ENCODE peak calls at places on chromosome 2, in five cellular contexts. Q is GM13977, L is AG10803, G is MM.1S, M is astrocyte of the spinal cord. C is an unnamed sample.

GRCh38 chr2:187466129-187466792 is 18.2 kb upstream of the CALCRL start:
- DNase-seq in G (peak), Q (no peak), M (no peak), L (no peak), C (no peak)

GRCh38 chr2:197934926-197935274 is 130.5 kb downstream of the PLCL1 start:
- DNase-seq in L (no peak), Q (no peak), M (no peak), G (no peak), C (no peak)

GRCh38 chr2:43196773-43197567 is 29.4 kb downstream of the ZFP36L2 start:
- DNase-seq in Q (no peak), G (no peak), L (no peak), M (no peak), C (no peak)

GRCh38 chr2:9799011-9799596 is 44.2 kb upstream of the TAF1B start:
- DNase-seq in L (no peak), M (no peak), Q (no peak), G (no peak), C (no peak)

GRCh38 chr2:174771631-174772491 is 7.6 kb upstream of the CHRNA1 start:
- DNase-seq in G (peak), L (peak), M (peak), Q (peak), C (peak)

GRCh38 chr2:235097196-235097895 is 145.5 kb downstream of the SH3BP4 start:
- DNase-seq in Q (no peak), G (no peak), L (no peak), M (no peak), C (no peak)

GRCh38 chr2:224688996-224689395 is 27.2 kb downstream of the CCDC195 start:
- DNase-seq in G (no peak), L (no peak), M (no peak), Q (no peak), C (no peak)

GRCh38 chr2:143955416-143956075 is 564.4 kb downstream of the ZEB2 start:
- DNase-seq in G (no peak), M (peak), Q (no peak), L (peak), C (peak)

GRCh38 chr2:230007931-230008707 is 60.6 kb downstream of the SLC16A14 start:
- DNase-seq in M (peak), Q (peak), G (peak), L (peak), C (peak)

GRCh38 chr2:68790600-68790999 is 56.0 kb downstream of the ARHGAP25 start:
- DNase-seq in Q (no peak), L (no peak), G (no peak), M (no peak), C (no peak)

GRCh38 chr2:181143790-181144300 is 163.4 kb downstream of the UBE2E3 start:
- DNase-seq in G (no peak), Q (no peak), L (no peak), M (peak), C (no peak)

GRCh38 chr2:109647636-109648035 is 33.5 kb downstream of the SOWAHC start:
- DNase-seq in L (peak), Q (no peak), M (peak), G (no peak), C (peak)

GRCh38 chr2:134361648-134362047 is 107.8 kb downstream of the MGAT5 start:
- DNase-seq in L (no peak), G (no peak), M (no peak), Q (no peak), C (no peak)

GRCh38 chr2:17442334-17442733 is 75.9 kb downstream of the RAD51AP2 start:
- DNase-seq in L (no peak), G (no peak), M (peak), Q (no peak), C (no peak)

GRCh38 chr2:212414699-212415309 is 123.8 kb downstream of the ERBB4 start:
- DNase-seq in M (peak), L (peak), G (no peak), Q (no peak), C (no peak)

GRCh38 chr2:222399038-222399783 is 25.1 kb upstream of the SGPP2 start:
- DNase-seq in Q (no peak), L (no peak), G (no peak), M (no peak), C (no peak)

GRCh38 chr2:211077216-211077764 is 520.9 kb downstream of the CPS1 start:
- DNase-seq in Q (no peak), M (no peak), G (peak), L (no peak), C (no peak)

GRCh38 chr2:199230091-199230490 is 227.6 kb downstream of the SATB2 start:
- DNase-seq in M (no peak), L (peak), G (no peak), Q (no peak), C (no peak)

GRCh38 chr2:85678794-85679672 is 11.0 kb upstream of the SFTPB start:
- DNase-seq in Q (peak), L (peak), G (peak), M (peak), C (peak)

GRCh38 chr2:219522111-219523030 is 8.1 kb downstream of the ASIC4 start:
- DNase-seq in Q (no peak), L (peak), G (no peak), M (peak), C (peak)

GRCh38 chr2:237510502-237511217 is 23.6 kb downstream of the MLPH start:
- DNase-seq in G (no peak), Q (no peak), L (no peak), M (no peak), C (no peak)

GRCh38 chr2:216118474-216118873 is 9.3 kb downstream of the XRCC5 start:
- DNase-seq in L (peak), G (no peak), M (no peak), Q (no peak), C (no peak)

GRCh38 chr2:231928901-231929725 is 2.9 kb upstream of the NPPC start:
- DNase-seq in Q (no peak), G (no peak), L (no peak), M (no peak), C (no peak)

GRCh38 chr2:65920659-65921058 is 488.3 kb upstream of the SPRED2 start:
- DNase-seq in Q (no peak), G (no peak), L (no peak), M (no peak), C (no peak)

GRCh38 chr2:65918760-65919187 is 486.4 kb upstream of the SPRED2 start:
- DNase-seq in Q (no peak), L (no peak), M (no peak), G (no peak), C (no peak)

GRCh38 chr2:65922030-65922429 is 489.6 kb upstream of the SPRED2 start:
- DNase-seq in L (no peak), Q (no peak), G (peak), M (no peak), C (no peak)

GRCh38 chr2:65917990-65918389 is 485.6 kb upstream of the SPRED2 start:
- DNase-seq in G (no peak), L (no peak), M (no peak), Q (no peak), C (no peak)

DNA sequence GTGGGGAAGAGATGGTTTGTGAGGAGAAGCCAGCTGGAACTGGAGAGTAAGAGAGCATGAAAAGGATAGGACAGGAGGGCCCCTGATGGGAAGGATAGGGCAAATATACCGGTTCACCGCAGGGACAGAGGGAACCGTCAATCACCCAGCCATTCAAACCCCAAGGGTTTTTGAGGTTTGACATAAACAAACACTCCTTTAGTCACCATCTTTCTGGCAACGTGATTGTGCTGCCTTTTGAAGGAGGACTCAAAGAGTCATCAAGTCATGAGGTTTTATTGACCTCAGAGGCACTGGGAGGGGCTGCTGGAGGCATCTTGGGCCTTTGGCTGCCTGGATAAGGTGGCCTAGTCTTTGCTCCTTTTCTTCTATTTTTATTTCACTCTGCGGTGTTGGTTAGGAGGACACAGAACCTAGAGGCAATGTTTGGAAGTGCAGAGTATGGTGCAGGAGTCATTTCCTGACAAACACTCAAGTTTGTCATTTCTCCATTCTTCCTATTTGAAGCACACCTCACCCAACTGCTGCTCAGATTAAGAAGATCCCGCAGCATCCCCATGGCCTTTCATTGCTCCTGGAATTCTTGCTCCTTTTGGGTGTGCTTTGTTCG is 487.3 kb upstream of the SPRED2 start:
- DNase-seq in M (no peak), Q (no peak), G (no peak), L (no peak), C (no peak)
- TF ChIP-seq CTCF in M (no peak), Q (no peak), G (no peak), L (no peak), C (no peak)

DNA sequence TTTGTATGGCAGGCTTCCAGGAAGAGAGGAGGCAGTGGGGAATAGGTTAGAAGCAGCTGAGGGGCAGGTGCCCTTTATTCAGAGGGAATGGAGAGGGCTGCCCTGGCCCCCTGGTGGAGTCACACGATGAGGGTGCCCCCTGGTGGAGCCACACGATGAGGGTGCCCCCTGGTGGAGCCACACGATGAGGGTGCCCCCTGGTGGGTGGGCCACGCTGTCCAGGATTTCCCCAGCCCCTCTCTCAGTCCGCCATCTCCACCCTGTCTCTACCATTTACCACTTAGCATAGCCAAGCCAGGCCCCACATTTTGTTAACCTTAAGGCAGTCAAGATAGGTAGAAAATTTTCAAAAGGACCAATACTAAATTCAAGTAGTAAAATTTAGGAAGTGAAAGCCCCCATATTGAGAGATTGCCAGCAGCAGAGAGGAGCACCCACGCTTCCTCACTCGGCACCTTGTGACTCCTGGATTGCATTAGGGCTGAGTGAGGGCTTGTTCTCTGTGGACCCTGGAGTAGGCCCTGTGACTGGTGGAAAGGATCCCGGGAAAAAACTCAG is 10.4 kb upstream of the FAM228A start:
- DNase-seq in G (peak), L (no peak), M (no peak), Q (peak), C (peak)
- TF ChIP-seq CTCF in G (peak), L (peak), M (peak), Q (peak), C (peak)

DNA sequence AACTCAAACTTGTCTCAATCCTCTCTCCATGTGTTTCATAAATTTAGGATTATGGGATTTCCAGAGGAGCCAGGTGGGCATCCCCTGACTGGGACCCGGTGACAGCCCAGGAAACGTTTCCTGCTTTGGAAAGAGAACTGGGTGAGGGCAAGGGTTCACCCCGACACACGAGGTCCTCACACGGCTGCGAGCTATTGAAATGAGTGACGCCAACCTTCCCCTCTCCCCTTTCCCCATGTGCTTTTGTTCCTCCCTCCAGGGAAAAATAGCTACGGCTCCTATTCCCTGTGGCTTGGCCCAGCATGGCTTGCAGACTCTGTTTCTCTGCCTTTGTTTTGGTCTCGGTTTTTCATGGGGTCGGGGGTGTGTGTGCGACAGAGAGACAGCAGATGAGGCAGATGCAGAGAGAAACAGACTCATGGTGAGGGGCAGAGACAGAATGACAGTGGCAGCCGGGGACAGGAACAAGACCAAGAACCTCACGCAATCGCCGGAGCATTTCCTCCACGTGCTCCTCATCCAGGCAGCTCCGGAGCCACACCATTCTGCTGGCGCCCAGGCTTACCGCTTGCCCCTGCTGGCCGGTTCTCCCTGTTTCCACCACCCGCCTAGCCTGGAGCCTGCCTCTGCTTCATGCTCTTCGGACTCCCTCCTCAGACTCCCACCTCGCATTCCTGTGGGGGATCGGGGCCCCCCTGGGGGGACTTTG is 238.5 kb downstream of the DYSF start:
- DNase-seq in Q (no peak), L (peak), G (no peak), M (no peak), C (no peak)
- TF ChIP-seq CTCF in Q (no peak), L (peak), G (no peak), M (no peak), C (no peak)

GRCh38 chr2:120223034-120223912 is at the start of gene TMEM185B:
- DNase-seq in L (peak), G (peak), M (peak), Q (peak), C (peak)
- TF ChIP-seq CTCF in L (peak), G (no peak), M (peak), Q (peak), C (peak)

GRCh38 chr2:209451209-209451822 is 27.5 kb downstream of the MAP2 start:
- DNase-seq in G (no peak), L (no peak), Q (no peak), M (no peak), C (no peak)
- TF ChIP-seq CTCF in G (no peak), L (no peak), Q (no peak), M (no peak), C (no peak)

GRCh38 chr2:129849559-129850160 is 129.8 kb upstream of the RAB6C start:
- DNase-seq in M (peak), G (peak), Q (peak), L (peak), C (peak)
- TF ChIP-seq CTCF in M (peak), G (peak), Q (peak), L (peak), C (peak)

DNA sequence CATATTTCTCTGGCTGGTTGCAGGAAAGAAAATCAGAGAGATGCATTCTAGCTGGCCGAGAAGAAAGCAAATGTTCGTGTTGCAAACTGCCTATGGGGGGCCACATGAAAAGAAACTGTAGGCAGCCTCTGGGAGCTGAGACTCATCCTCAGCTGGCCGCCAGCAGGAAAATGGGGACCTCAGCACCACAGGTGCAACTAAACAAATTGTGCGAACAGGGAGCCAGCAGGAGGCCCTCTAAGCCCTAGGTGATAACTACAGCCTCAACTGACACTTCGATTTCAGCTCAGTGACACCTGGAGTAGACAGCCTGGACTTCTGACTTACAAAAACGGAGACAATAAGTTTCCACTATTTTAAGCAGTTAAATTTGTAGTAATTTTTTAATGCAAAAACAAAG is 107.3 kb downstream of the DTNB start:
- DNase-seq in L (no peak), G (no peak), Q (no peak), M (no peak), C (no peak)
- TF ChIP-seq CTCF in L (no peak), G (no peak), Q (peak), M (no peak), C (no peak)

GRCh38 chr2:41020318-41020717 is 568.4 kb upstream of the SLC8A1 start:
- DNase-seq in M (no peak), G (no peak), Q (no peak), L (no peak), C (no peak)
- TF ChIP-seq CTCF in M (no peak), G (no peak), Q (no peak), L (no peak), C (no peak)